ENCODE peak calls at places on chromosomes 7 and 10, in six cellular contexts. T is activated CD4-positive, CD25-positive, alpha-beta regulatory T cell; J is NCI-H2081; O is activated gamma-delta T cell treated with Interleukin-2 at 50 U/mL for 16 hours; A is activated naive CD4-positive, alpha-beta T cell treated with anti-CD3 and anti-CD28 coated beads for 36 hours; G is NCI-H774. B is an unnamed sample.

GRCh38 chr7:462173-463103 is 57.2 kb downstream of the PDGFA start:
- DNase-seq in J (no peak), O (no peak), G (no peak), T (no peak), A (no peak), B (no peak)

GRCh38 chr7:108140674-108141073 is 10.5 kb upstream of the LAMB4 start:
- DNase-seq in G (no peak), T (no peak), J (no peak), A (no peak), O (no peak), B (no peak)

GRCh38 chr10:110151467-110151866 is 55.9 kb upstream of the MXI1 start:
- DNase-seq in G (peak; percentile 29), A (no peak), J (peak; percentile 39), T (no peak), O (no peak), B (peak; percentile 84)

GRCh38 chr10:101682172-101682825 is 12.7 kb downstream of the FBXW4 start:
- DNase-seq in A (no peak), J (no peak), O (no peak), G (no peak), T (no peak), B (no peak)

GRCh38 chr7:2979276-2979675 is 64.4 kb downstream of the CARD11 start:
- DNase-seq in J (no peak), T (no peak), A (peak; percentile 29), G (no peak), O (no peak), B (no peak)

GRCh38 chr10:61376908-61377368 is 76.2 kb downstream of the TMEM26 start:
- DNase-seq in A (no peak), J (no peak), O (no peak), T (no peak), G (no peak), B (no peak)

GRCh38 chr10:60123172-60123571 is 216.8 kb upstream of the CCDC6 start:
- DNase-seq in A (no peak), G (no peak), T (no peak), O (no peak), J (no peak), B (peak; percentile 86)

GRCh38 chr7:155764432-155764798 is 47.8 kb downstream of the SHH start:
- DNase-seq in O (peak; percentile 19), G (no peak), A (peak; percentile 74), J (no peak), T (no peak), B (no peak)

GRCh38 chr10:20355011-20355410 is 538.8 kb downstream of the PLXDC2 start:
- DNase-seq in J (no peak), G (no peak), O (no peak), T (no peak), A (no peak), B (no peak)

GRCh38 chr7:94632338-94633024 is 23.5 kb downstream of the SGCE start:
- DNase-seq in A (peak; percentile 5), T (no peak), J (peak; percentile 80), O (no peak), G (no peak), B (peak; percentile 64)

GRCh38 chr10:68088030-68088396 is 12.9 kb upstream of the HERC4 start:
- DNase-seq in O (no peak), T (no peak), J (no peak), A (no peak), G (no peak), B (no peak)

GRCh38 chr10:109961181-109962001 is 38.1 kb upstream of the XPNPEP1 start:
- DNase-seq in O (no peak), J (peak; percentile 19), G (no peak), A (no peak), T (no peak), B (peak; percentile 27)

GRCh38 chr7:101815826-101816488 is 1.5 kb upstream of the CUX1 start:
- DNase-seq in G (peak; percentile 68), J (peak; percentile 85), A (peak; percentile 71), T (peak; percentile 56), O (peak; percentile 62), B (no peak)

GRCh38 chr7:66549466-66549865 is 79.2 kb upstream of the KCTD7 start:
- DNase-seq in T (no peak), O (no peak), J (no peak), A (no peak), G (no peak), B (no peak)

GRCh38 chr10:92110039-92110794 is 180.7 kb downstream of the CPEB3 start:
- DNase-seq in A (no peak), T (no peak), G (no peak), J (peak; percentile 37), O (no peak), B (no peak)

GRCh38 chr7:132836746-132837145 is 245.1 kb downstream of the CHCHD3 start:
- DNase-seq in J (no peak), A (no peak), O (no peak), T (no peak), G (no peak), B (no peak)

GRCh38 chr10:132776821-132777220 is 9.1 kb downstream of the NKX6-2 start:
- DNase-seq in T (no peak), J (no peak), O (no peak), G (no peak), A (no peak), B (no peak)

GRCh38 chr10:47031251-47031952 is 120.2 kb downstream of the PTPN20 start:
- DNase-seq in T (no peak), A (no peak), G (no peak), O (no peak), J (no peak), B (no peak)

GRCh38 chr7:148650232-148650858 is 48.4 kb upstream of the CUL1 start:
- DNase-seq in A (no peak), O (no peak), J (no peak), T (no peak), G (no peak), B (peak; percentile 19)

GRCh38 chr10:58209669-58210068 is 58.0 kb downstream of the IPMK start:
- DNase-seq in G (no peak), A (no peak), J (no peak), T (no peak), O (no peak), B (no peak)

GRCh38 chr10:60446855-60447254 is 57.2 kb upstream of the ANK3 start:
- DNase-seq in A (no peak), J (no peak), O (no peak), G (no peak), T (no peak), B (no peak)

GRCh38 chr10:116278832-116279231 is 5.8 kb upstream of the GFRA1 start:
- DNase-seq in J (no peak), O (no peak), T (no peak), G (no peak), A (no peak), B (no peak)

GRCh38 chr7:122161628-122162027 is 17.6 kb upstream of the AASS start:
- DNase-seq in J (no peak), G (no peak), T (no peak), O (no peak), A (no peak), B (no peak)

GRCh38 chr10:49831352-49832040 is 69.4 kb upstream of the OGDHL start:
- DNase-seq in G (no peak), T (no peak), A (no peak), O (no peak), J (no peak), B (no peak)

GRCh38 chr10:6328708-6329423 is 126.1 kb downstream of the PFKFB3 start:
- DNase-seq in T (no peak), G (no peak), O (no peak), A (no peak), J (no peak), B (no peak)

GRCh38 chr7:73387221-73387828 is 46.3 kb upstream of the FZD9 start:
- DNase-seq in J (no peak), G (no peak), O (no peak), A (no peak), T (no peak), B (no peak)

GRCh38 chr7:135768990-135769389 is 20.4 kb upstream of the FAM180A start:
- DNase-seq in A (no peak), G (no peak), O (no peak), J (no peak), T (no peak), B (no peak)

GRCh38 chr10:95908450-95908849 is 675 bp downstream of the CC2D2B start:
- DNase-seq in A (no peak), J (no peak), T (no peak), O (no peak), G (no peak), B (no peak)

GRCh38 chr10:43265799-43266721 is 805 bp downstream of the RASGEF1A start:
- DNase-seq in J (no peak), A (peak; percentile 35), O (peak; percentile 55), T (no peak), G (no peak), B (peak; percentile 53)

GRCh38 chr7:42170724-42171123 is 66.3 kb downstream of the GLI3 start:
- DNase-seq in A (no peak), T (no peak), J (no peak), G (no peak), O (no peak), B (peak; percentile 85)

GRCh38 chr10:12459776-12460175 is 110.4 kb downstream of the CAMK1D start:
- DNase-seq in O (no peak), G (no peak), A (no peak), J (no peak), T (no peak), B (no peak)

GRCh38 chr7:21939136-21939857 is 6.4 kb downstream of the CDCA7L start:
- DNase-seq in A (peak; percentile 84), J (peak; percentile 48), T (no peak), G (peak; percentile 56), O (no peak), B (no peak)

GRCh38 chr7:53311205-53311604 is 275.8 kb downstream of the POM121L12 start:
- DNase-seq in T (no peak), O (no peak), A (no peak), G (no peak), J (no peak), B (no peak)